ENCODE peak calls at places on chromosomes 6 and 20, in five cellular contexts. U, O, T, M and S are unnamed samples. For H3K36me3, the result is how much of the 10 kb centered on the place peaks cover.

GRCh38 chr6:90045535-90045934 is 151.3 kb downstream of the GJA10 start:
- DNase-seq in U (no peak), M (no peak), O (peak), T (no peak), S (no peak)

GRCh38 chr20:16749573-16749972 is 1.4 kb downstream of the OTOR start:
- DNase-seq in U (no peak), O (no peak), T (no peak), M (no peak), S (no peak)

GRCh38 chr6:88048556-88048955 is 915 bp downstream of the SPACA1 start:
- DNase-seq in T (no peak), M (no peak), O (no peak), U (no peak), S (no peak)

GRCh38 chr6:3214898-3215297 is 12.6 kb downstream of the TUBB2B start:
- DNase-seq in M (no peak), T (no peak), O (peak), U (no peak), S (no peak)

GRCh38 chr6:56690519-56691200 is 48.0 kb upstream of the DST start:
- DNase-seq in M (no peak), O (peak), U (no peak), T (no peak), S (no peak)

GRCh38 chr6:54008589-54008988 is 102.7 kb upstream of the MLIP start:
- DNase-seq in U (no peak), T (no peak), O (no peak), M (no peak), S (no peak)

GRCh38 chr6:135358251-135358821 is 139.2 kb downstream of the AHI1 start:
- DNase-seq in O (peak), M (no peak), T (no peak), U (no peak), S (no peak)

GRCh38 chr20:43901296-43901695 is 13.4 kb upstream of the TOX2 start:
- DNase-seq in O (no peak), U (no peak), T (no peak), M (no peak), S (no peak)

GRCh38 chr6:3566812-3567211 is 110.0 kb upstream of the SLC22A23 start:
- DNase-seq in M (no peak), O (peak), T (no peak), U (no peak), S (no peak)

GRCh38 chr20:44029848-44030230 is 115.2 kb downstream of the TOX2 start:
- DNase-seq in O (no peak), U (no peak), M (no peak), T (no peak), S (no peak)

GRCh38 chr20:48603819-48604405 is 223.9 kb downstream of the PREX1 start:
- DNase-seq in M (no peak), U (no peak), O (no peak), T (no peak), S (no peak)

GRCh38 chr20:18436847-18437246 is 30.0 kb downstream of the DZANK1 start:
- DNase-seq in O (peak), T (no peak), M (no peak), U (no peak), S (no peak)

GRCh38 chr6:39599996-39600395 is 125.2 kb downstream of the KIF6 start:
- DNase-seq in U (no peak), O (no peak), T (no peak), M (no peak), S (no peak)

GRCh38 chr20:35700625-35701148 is 1.5 kb downstream of the ROMO1 start:
- DNase-seq in T (no peak), U (no peak), M (no peak), O (no peak), S (no peak)

GRCh38 chr6:21596379-21597242 is 3.1 kb downstream of the SOX4 start:
- DNase-seq in T (no peak), M (peak), U (no peak), O (peak), S (no peak)
- H3K9ac ChIP-seq in T (peak), M (peak), U (peak), O (peak), S (peak)

GRCh38 chr6:7245668-7246393 is 67.2 kb downstream of the SSR1 start:
- DNase-seq in U (no peak), O (no peak), T (no peak), M (no peak), S (no peak)
- H3K36me3 ChIP-seq in U (under half), O (under half), T (under half), M (under half), S (under half)

GRCh38 chr6:32379554-32379953 is 7.9 kb upstream of the TSBP1 start:
- DNase-seq in U (no peak), T (no peak), O (no peak), M (no peak), S (no peak)

GRCh38 chr6:32371803-32372202 is at the start of gene TSBP1:
- DNase-seq in T (no peak), M (no peak), U (no peak), O (no peak), S (no peak)

GRCh38 chr6:32371204-32371603 is 499 bp downstream of the TSBP1 start:
- DNase-seq in U (no peak), O (peak), T (no peak), M (no peak), S (no peak)

GRCh38 chr6:32370510-32370909 is 1.2 kb downstream of the TSBP1 start:
- DNase-seq in M (no peak), T (no peak), O (no peak), U (no peak), S (no peak)

DNA sequence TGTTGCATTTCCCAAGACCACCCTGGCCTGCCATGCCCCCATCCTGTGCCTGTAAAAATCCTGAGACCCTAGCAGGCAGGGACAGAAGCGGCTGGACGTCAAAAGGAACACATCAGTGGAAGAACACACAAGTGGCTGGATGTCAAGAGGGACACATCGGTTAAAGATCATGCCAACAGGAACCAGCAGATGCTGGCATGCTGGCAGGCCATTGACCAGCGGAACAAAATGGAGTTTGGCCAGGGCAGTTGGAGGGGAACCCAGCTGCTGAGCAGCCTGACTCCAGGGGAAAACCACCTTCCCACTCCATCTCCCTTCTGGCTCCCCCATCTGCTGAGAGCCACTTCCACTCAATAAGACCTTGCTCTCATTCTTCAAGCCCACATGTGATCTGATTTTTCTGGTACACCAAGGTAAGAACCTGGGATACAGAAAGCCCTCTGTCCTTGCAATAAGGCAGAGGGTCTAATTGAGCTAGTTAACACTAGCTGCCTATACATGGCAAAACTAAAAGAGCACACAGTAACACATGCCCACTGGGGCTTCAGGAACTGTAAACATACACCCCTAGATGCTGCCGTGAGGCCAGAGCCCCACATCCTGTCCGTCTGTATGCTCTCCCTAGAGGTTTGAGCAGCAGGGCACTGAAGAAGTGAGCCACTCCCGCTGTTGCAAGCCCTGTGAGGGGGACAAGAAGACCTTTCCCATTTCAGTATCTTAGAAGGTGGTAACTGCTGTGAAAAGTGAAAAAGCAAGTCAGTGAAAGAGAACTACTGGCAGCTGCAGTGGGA is 4.2 kb upstream of the TSBP1 start:
- DNase-seq in U (no peak), T (no peak), O (no peak), M (no peak), S (no peak)
- H3K4me2 ChIP-seq in U (no peak), T (no peak), O (no peak), M (no peak), S (no peak)

GRCh38 chr6:98840385-98840784 is 6.0 kb downstream of the POU3F2 start:
- DNase-seq in U (no peak), M (no peak), O (no peak), T (no peak), S (no peak)
- H3K9ac ChIP-seq in U (no peak), M (no peak), O (no peak), T (no peak), S (no peak)

DNA sequence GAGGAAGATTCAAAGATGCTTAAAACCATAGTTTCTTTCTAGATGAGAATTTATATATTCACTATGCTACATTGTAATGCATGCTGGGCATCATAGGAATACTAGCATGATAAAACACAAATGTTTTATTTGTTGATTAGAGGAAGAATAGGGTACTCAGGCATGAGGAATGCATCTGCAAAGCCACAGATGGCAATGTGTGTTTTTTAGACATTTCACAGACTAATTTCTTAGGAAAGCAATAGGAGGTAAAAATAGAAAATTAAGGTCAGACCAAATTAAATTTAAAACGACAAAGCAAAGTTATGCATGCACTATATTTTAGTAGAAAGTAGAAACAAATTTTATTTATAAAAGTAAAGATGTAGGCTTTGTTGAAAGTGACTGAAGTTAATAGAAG is 2.1 kb downstream of the TTK start:
- DNase-seq in O (no peak), M (no peak), U (no peak), T (no peak), S (no peak)
- H3K36me3 ChIP-seq in O (under half), M (under half), U (under half), T (under half), S (under half)

GRCh38 chr6:27471365-27472115 is 1.4 kb downstream of the ZNF184 start:
- DNase-seq in M (no peak), T (no peak), U (no peak), O (no peak), S (no peak)

GRCh38 chr6:27472617-27473400 is at the start of gene ZNF184:
- DNase-seq in U (peak), T (peak), M (peak), O (peak), S (peak)

GRCh38 chr6:27472182-27472616 is 706 bp downstream of the ZNF184 start:
- DNase-seq in M (peak), O (peak), U (peak), T (peak), S (no peak)

GRCh38 chr6:27468334-27468733 is 4.6 kb downstream of the ZNF184 start:
- DNase-seq in O (peak), M (no peak), T (no peak), U (no peak), S (no peak)

GRCh38 chr6:27470023-27470422 is 2.9 kb downstream of the ZNF184 start:
- DNase-seq in O (no peak), T (no peak), U (no peak), M (no peak), S (no peak)
- H3K4me2 ChIP-seq in O (no peak), T (no peak), U (no peak), M (peak), S (no peak)

GRCh38 chr20:51802170-51802745 is at the start of gene SALL4:
- DNase-seq in O (no peak), U (no peak), M (no peak), T (peak), S (no peak)
- H3K9ac ChIP-seq in O (no peak), U (peak), M (no peak), T (peak), S (peak)

DNA sequence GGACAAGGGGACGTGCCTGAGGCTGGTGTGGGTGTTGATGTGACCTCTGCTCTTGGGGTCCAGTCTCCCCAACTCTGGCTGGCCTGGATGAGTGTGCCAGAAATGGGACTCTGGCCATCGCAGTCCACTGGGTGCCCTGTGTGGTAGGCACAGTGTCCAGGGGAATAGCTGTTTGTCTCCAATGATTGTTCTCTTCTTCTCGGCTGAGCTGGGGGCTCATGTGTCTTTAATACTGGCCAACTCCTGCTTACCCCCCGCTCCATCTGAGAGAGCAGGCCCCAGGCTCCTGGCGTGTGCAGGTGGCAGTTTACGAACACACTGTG is 45.0 kb downstream of the RBM38 start:
- DNase-seq in U (no peak), T (no peak), O (no peak), M (no peak), S (no peak)
- H3K36me3 ChIP-seq in U (under half), T (under half), O (under half), M (under half), S (under half)

DNA sequence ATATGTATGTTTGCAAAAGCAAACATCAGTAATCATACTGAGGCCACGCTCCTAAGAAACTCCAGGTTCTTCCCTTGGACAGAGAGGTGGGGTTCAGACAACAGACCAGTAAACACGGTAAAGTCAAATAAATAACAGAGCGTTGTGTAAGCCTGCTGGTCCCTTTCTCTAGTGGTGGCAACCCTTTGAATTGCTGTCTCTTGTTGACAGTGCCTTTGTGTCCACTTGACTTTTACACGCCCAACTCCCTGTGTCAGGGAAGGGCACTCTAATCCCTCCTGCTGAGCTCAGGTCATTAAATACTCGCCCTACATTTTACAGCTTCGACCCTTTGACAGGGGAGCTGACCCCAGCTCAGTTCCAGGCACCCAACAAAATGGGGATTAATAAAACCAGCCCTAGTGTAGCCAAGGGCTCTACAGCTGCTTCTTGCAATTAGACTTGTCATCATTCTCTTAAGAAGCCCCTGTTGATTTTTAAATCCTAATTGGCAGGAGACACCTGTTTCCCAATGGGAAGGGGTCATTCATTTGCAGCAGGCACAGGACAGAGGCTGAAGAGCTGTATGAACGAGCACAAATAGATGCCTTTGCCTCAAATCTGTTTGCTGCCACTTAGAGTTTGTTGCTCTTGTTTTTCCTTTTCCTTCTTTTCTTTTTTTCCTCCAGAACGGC is 308.2 kb downstream of the EYA4 start:
- DNase-seq in O (no peak), T (peak), M (no peak), U (no peak), S (no peak)
- H3K4me2 ChIP-seq in O (no peak), T (peak), M (no peak), U (no peak), S (no peak)

GRCh38 chr6:34656378-34657036 is 40.1 kb downstream of the ILRUN start:
- DNase-seq in O (peak), U (no peak), T (no peak), M (peak), S (no peak)

GRCh38 chr6:34657037-34657306 is 39.6 kb downstream of the ILRUN start:
- DNase-seq in O (no peak), T (no peak), U (no peak), M (no peak), S (no peak)

GRCh38 chr6:34657307-34657978 is 39.1 kb downstream of the ILRUN start:
- DNase-seq in O (peak), M (peak), U (no peak), T (no peak), S (no peak)

GRCh38 chr6:34661379-34661778 is 35.2 kb downstream of the ILRUN start:
- DNase-seq in O (no peak), M (no peak), T (no peak), U (no peak), S (no peak)

GRCh38 chr6:34658605-34659218 is 37.9 kb downstream of the ILRUN start:
- DNase-seq in U (no peak), O (no peak), T (no peak), M (no peak), S (no peak)
- H3K9ac ChIP-seq in U (no peak), O (no peak), T (no peak), M (no peak), S (no peak)